ENCODE peak calls at places on chromosome 11, in ten cellular contexts. K is astrocyte of the spinal cord, L is fibroblast of pulmonary artery, R is WTC11, O is HepG2, H is endodermal cell, T is cardiac fibroblast, E is AG04450, C is fibroblast of mammary gland, P is right lobe of liver. U is an unnamed sample.

GRCh38 chr11:706957-707816 is 1.2 kb downstream of the EPS8L2 start:
- DNase-seq in T (peak; percentile 12), O (peak; percentile 94), L (no peak), C (no peak), K (peak; percentile 24), R (peak; percentile 47), P (peak; percentile 89), H (peak; percentile 85), E (no peak), U (no peak)

GRCh38 chr11:32451808-32452207 is 16.5 kb upstream of the WT1 start:
- DNase-seq in K (no peak), O (no peak), P (no peak), L (peak; percentile 94), T (peak; percentile 85), E (no peak), H (no peak), R (no peak), C (peak; percentile 15), U (no peak)

GRCh38 chr11:113773092-113773415 is 438 bp downstream of the ZW10 start:
- DNase-seq in R (peak; percentile 23), L (peak; percentile 29), O (peak; percentile 6), E (no peak), T (peak; percentile 34), H (no peak), K (no peak), C (peak; percentile 25), P (peak; percentile 64), U (no peak)

GRCh38 chr11:78740175-78741161 is 165.8 kb upstream of the NARS2 start:
- DNase-seq in H (no peak), O (no peak), R (no peak), P (no peak), K (no peak), E (no peak), T (no peak), L (no peak), C (no peak), U (no peak)

GRCh38 chr11:102359372-102359771 is 12.4 kb downstream of the BIRC2 start:
- DNase-seq in L (no peak), O (no peak), H (no peak), T (no peak), E (no peak), R (no peak), C (no peak), K (no peak), P (no peak), U (no peak)

GRCh38 chr11:126808851-126809250 is 191.7 kb downstream of the KIRREL3 start:
- DNase-seq in C (no peak), O (no peak), P (no peak), K (peak; percentile 19), T (no peak), R (no peak), H (no peak), E (no peak), L (no peak), U (no peak)

GRCh38 chr11:26778000-26778757 is 56.3 kb upstream of the SLC5A12 start:
- DNase-seq in H (no peak), K (peak; percentile 83), E (peak; percentile 30), R (no peak), C (peak; percentile 97), L (peak; percentile 38), T (peak; percentile 26), O (no peak), P (no peak), U (no peak)

GRCh38 chr11:115580927-115581680 is 76.9 kb upstream of the CADM1 start:
- DNase-seq in L (no peak), K (no peak), R (no peak), T (peak; percentile 2), C (no peak), E (no peak), P (no peak), H (no peak), O (no peak), U (no peak)

GRCh38 chr11:31819533-31820437 is 8.7 kb upstream of the PAX6 start:
- DNase-seq in H (peak; percentile 87), C (no peak), P (no peak), E (no peak), T (no peak), L (no peak), O (no peak), K (no peak), R (peak; percentile 63), U (no peak)

GRCh38 chr11:125449586-125449985 is 46.5 kb downstream of the FEZ1 start:
- DNase-seq in T (no peak), R (no peak), H (peak; percentile 15), O (no peak), L (no peak), C (no peak), K (no peak), E (no peak), P (no peak), U (no peak)

GRCh38 chr11:73245461-73245860 is 26.7 kb upstream of the P2RY6 start:
- DNase-seq in L (no peak), T (no peak), K (no peak), H (peak; percentile 33), C (no peak), P (no peak), R (no peak), E (no peak), O (no peak), U (no peak)
- TF ChIP-seq CTCF in L (no peak), T (no peak), K (no peak), H (no peak), C (no peak), P (no peak), R (no peak), E (no peak), O (no peak), U (no peak)

GRCh38 chr11:73530109-73530508 is 67.8 kb downstream of the FAM168A start:
- DNase-seq in L (no peak), O (no peak), K (no peak), P (no peak), E (no peak), R (peak; percentile 47), T (no peak), H (peak; percentile 80), C (no peak), U (no peak)
- TF ChIP-seq CTCF in L (peak; percentile 38), O (peak; percentile 36), K (peak; percentile 28), P (peak; percentile 18), E (peak; percentile 29), R (no peak), T (peak; percentile 41), H (peak; percentile 77), C (peak; percentile 31), U (no peak)

GRCh38 chr11:92711913-92712312 is 257.5 kb upstream of the MTNR1B start:
- DNase-seq in C (no peak), E (no peak), L (no peak), T (no peak), P (no peak), R (no peak), H (no peak), K (no peak), O (no peak), U (no peak)
- TF ChIP-seq CTCF in C (no peak), E (no peak), L (no peak), T (no peak), P (no peak), R (no peak), H (no peak), K (no peak), O (no peak), U (no peak)

DNA sequence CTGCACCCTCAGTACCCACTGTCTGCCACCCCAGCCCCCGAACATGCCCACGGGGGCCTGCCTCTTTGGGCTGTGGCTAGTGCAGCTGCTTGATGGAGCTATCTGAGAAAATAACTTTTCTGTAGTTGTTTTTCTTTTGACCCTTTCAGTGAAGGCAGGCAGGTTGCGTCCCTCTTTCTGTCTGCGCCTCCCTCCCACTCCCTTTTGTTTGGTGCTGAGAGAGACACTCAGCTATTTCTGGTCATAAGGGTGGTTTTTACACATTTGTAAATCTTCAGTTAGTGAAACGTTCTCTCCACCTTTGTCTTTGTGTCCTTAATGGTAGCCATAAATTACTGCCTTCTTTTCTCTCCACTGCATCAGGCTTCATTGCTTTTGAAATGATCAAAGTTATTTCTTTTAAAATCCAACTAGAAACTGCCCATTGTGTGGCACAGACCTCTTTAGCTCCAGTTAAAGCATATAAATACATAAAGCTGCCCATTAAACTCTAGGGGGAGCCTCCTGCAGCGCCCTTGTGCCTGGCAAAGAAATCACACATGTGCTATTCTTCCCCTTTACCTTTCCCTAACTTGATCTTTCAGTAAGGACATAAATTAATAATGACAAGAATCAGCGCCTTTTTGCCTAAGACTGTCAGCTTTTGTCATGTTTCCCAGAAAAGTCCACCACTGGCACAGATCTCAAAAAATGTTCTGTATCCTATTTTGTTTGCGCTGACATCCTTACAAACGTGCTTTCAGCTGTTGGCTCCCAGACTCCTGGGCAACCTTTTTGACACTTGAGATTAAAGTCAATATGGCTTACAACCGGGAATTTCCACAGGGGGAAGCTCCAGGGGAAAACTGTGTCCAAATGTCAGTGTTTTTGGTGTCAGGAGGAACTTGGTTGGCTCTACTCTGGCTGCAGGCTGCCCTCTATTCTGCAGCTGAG is 1.7 kb upstream of the SCUBE2 start:
- DNase-seq in C (peak; percentile 11), P (no peak), H (no peak), O (no peak), L (peak; percentile 17), T (peak; percentile 17), E (no peak), K (peak; percentile 6), R (no peak), U (no peak)
- TF ChIP-seq CTCF in C (peak; percentile 30), P (peak; percentile 21), H (peak; percentile 52), O (peak; percentile 15), L (peak; percentile 36), T (peak; percentile 30), E (peak; percentile 45), K (peak; percentile 25), R (no peak), U (no peak)

DNA sequence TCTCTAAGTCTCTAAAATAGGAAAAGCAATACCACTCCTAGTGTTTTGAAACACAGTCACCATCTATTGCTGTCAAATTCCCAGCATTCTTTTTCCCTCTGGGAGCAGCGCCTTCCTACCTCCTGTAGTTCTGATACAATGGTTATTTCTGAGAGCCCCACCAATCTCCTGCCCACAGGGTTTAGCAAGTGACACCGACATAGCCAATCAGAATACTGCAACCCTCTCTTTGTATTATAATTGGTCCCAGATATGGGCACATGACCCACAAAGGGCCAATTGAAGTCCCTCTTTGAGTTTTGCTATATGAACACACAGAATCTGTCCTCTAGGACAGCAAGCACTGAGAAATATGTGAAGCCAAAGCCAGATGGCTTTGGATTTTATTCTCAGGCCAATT is 16.9 kb upstream of the ARHGAP42 start:
- DNase-seq in H (peak; percentile 57), E (no peak), T (no peak), K (no peak), P (no peak), R (no peak), L (no peak), C (no peak), O (no peak), U (no peak)
- TF ChIP-seq CTCF in H (no peak), E (no peak), T (no peak), K (no peak), P (no peak), R (no peak), L (no peak), C (no peak), O (no peak), U (no peak)

GRCh38 chr11:109435121-109435742 is 13.2 kb downstream of the C11orf87 start:
- DNase-seq in O (no peak), R (no peak), L (no peak), H (no peak), K (peak; percentile 86), P (no peak), C (peak; percentile 79), T (no peak), E (no peak), U (no peak)

DNA sequence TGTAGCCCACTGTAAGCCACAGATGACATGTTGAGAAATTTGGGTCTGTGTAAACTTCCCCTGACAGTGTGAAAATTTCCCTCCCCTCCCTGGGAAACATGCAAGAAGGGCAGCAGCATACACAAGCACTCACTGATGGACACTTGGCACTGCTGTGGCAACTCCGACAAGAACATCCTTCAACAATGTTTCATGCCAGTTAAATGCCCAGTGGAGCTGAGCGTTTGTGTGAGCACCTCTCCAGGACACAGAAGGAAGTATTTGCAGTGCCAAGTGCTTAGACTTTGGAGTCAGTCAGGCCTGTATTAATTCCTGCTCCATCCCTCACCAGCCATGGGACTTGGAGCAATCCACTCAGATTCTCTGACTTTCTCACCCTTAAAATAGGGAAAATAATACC is 17.7 kb downstream of the C11orf87 start:
- DNase-seq in H (no peak), T (no peak), P (no peak), L (no peak), C (no peak), K (no peak), O (no peak), E (no peak), R (no peak), U (no peak)
- TF ChIP-seq CTCF in H (no peak), T (no peak), P (no peak), L (no peak), C (no peak), K (no peak), O (no peak), E (no peak), R (no peak), U (no peak)